ENCODE peak calls at places on chromosomes 2 and 18, in four cellular contexts. One of them, this sample, is unnamed. For H3K27me3, the result is how much of the 10 kb centered on the place peaks cover.

GRCh38 chr18:59686260-59686659 is 11.0 kb downstream of the CCBE1 start:
- DNase-seq in body of pancreas: no peak
- DNase-seq in A673: no peak
- DNase-seq in hepatocyte: no peak
- DNase-seq in this sample: no peak

GRCh38 chr2:15968280-15969178 is 28.2 kb downstream of the MYCN start:
- DNase-seq in body of pancreas: no peak
- DNase-seq in A673: no peak
- DNase-seq in hepatocyte: no peak
- DNase-seq in this sample: no peak

GRCh38 chr18:62342884-62343283 is 17.8 kb downstream of the TNFRSF11A start:
- DNase-seq in body of pancreas: no peak
- DNase-seq in A673: no peak
- DNase-seq in hepatocyte: no peak
- DNase-seq in this sample: no peak

GRCh38 chr2:145006957-145007672 is 487.2 kb upstream of the ZEB2 start:
- DNase-seq in body of pancreas: peak
- DNase-seq in A673: no peak
- DNase-seq in hepatocyte: peak
- DNase-seq in this sample: no peak

GRCh38 chr2:235665656-235666239 is 171.9 kb downstream of the AGAP1 start:
- DNase-seq in body of pancreas: peak
- DNase-seq in A673: no peak
- DNase-seq in hepatocyte: no peak
- DNase-seq in this sample: no peak

GRCh38 chr2:96868555-96869280 is 1.2 kb downstream of the SEMA4C start:
- DNase-seq in body of pancreas: peak
- DNase-seq in A673: peak
- DNase-seq in hepatocyte: peak
- DNase-seq in this sample: peak

GRCh38 chr2:120867290-120868231 is 131.9 kb downstream of the GLI2 start:
- DNase-seq in body of pancreas: peak
- DNase-seq in A673: peak
- DNase-seq in hepatocyte: peak
- DNase-seq in this sample: no peak

GRCh38 chr18:79611040-79611681 is 68.4 kb upstream of the CTDP1 start:
- DNase-seq in body of pancreas: peak
- DNase-seq in A673: no peak
- DNase-seq in hepatocyte: peak
- DNase-seq in this sample: no peak

GRCh38 chr2:120344991-120345975 is 653 bp upstream of the INHBB start:
- DNase-seq in body of pancreas: no peak
- DNase-seq in A673: peak
- DNase-seq in hepatocyte: peak
- DNase-seq in this sample: peak

GRCh38 chr2:188693111-188693510 is 281.1 kb upstream of the COL3A1 start:
- DNase-seq in body of pancreas: peak
- DNase-seq in A673: no peak
- DNase-seq in hepatocyte: peak
- DNase-seq in this sample: no peak

GRCh38 chr2:62354771-62355550 is 151.0 kb downstream of the TMEM17 start:
- DNase-seq in body of pancreas: no peak
- DNase-seq in A673: peak
- DNase-seq in hepatocyte: no peak
- DNase-seq in this sample: no peak

GRCh38 chr2:160317113-160318099 is 117.3 kb upstream of the ITGB6 start:
- DNase-seq in body of pancreas: peak
- DNase-seq in A673: peak
- DNase-seq in hepatocyte: no peak
- DNase-seq in this sample: no peak

GRCh38 chr2:186125156-186125555 is 360.9 kb upstream of the ZC3H15 start:
- DNase-seq in body of pancreas: no peak
- DNase-seq in A673: no peak
- DNase-seq in hepatocyte: no peak
- DNase-seq in this sample: no peak

DNA sequence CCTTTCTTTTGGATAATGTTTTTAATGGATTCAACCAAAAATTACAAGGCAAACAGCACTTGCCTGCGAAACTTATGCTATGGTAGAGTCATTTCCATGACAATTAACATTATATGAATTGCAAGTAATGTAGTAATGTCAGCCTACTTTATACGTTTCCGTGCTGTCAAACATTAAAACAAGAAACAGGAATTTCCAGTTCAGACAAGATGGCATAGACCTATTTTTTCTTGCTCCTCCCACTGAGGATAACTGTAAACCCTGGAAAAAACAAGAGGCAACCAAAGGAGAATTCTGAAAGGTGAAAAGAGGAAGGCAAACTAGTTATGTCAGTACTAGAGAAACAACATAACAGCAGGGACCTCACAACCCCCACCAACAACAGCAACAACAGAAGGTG is 170.7 kb downstream of the DIS3L2 start:
- DNase-seq in body of pancreas: no peak
- DNase-seq in A673: no peak
- DNase-seq in hepatocyte: no peak
- DNase-seq in this sample: no peak
- H3K4me3 ChIP-seq in body of pancreas: no peak
- H3K4me3 ChIP-seq in A673: no peak
- H3K4me3 ChIP-seq in hepatocyte: no peak
- H3K4me3 ChIP-seq in this sample: no peak

GRCh38 chr2:26898480-26899058 is 50.6 kb downstream of the DPYSL5 start:
- DNase-seq in body of pancreas: no peak
- DNase-seq in A673: no peak
- DNase-seq in hepatocyte: no peak
- DNase-seq in this sample: no peak

GRCh38 chr2:26901326-26902183 is 53.6 kb downstream of the DPYSL5 start:
- DNase-seq in body of pancreas: no peak
- DNase-seq in A673: peak
- DNase-seq in hepatocyte: no peak
- DNase-seq in this sample: no peak

GRCh38 chr2:26897807-26898479 is 50.0 kb downstream of the DPYSL5 start:
- DNase-seq in body of pancreas: no peak
- DNase-seq in A673: no peak
- DNase-seq in hepatocyte: no peak
- DNase-seq in this sample: no peak

GRCh38 chr2:26900831-26901321 is 52.9 kb downstream of the DPYSL5 start:
- DNase-seq in body of pancreas: no peak
- DNase-seq in A673: no peak
- DNase-seq in hepatocyte: no peak
- DNase-seq in this sample: no peak

GRCh38 chr2:26899500-26900164 is 51.7 kb downstream of the DPYSL5 start:
- DNase-seq in body of pancreas: no peak
- DNase-seq in A673: no peak
- DNase-seq in hepatocyte: no peak
- DNase-seq in this sample: no peak
- H3K27me3 ChIP-seq in body of pancreas: under half
- H3K27me3 ChIP-seq in A673: under half
- H3K27me3 ChIP-seq in hepatocyte: under half
- H3K27me3 ChIP-seq in this sample: under half

GRCh38 chr2:98772531-98772930 is 41.6 kb upstream of the MGAT4A start:
- DNase-seq in body of pancreas: no peak
- DNase-seq in A673: no peak
- DNase-seq in hepatocyte: no peak
- DNase-seq in this sample: no peak

GRCh38 chr2:98771264-98771663 is 40.3 kb upstream of the MGAT4A start:
- DNase-seq in body of pancreas: no peak
- DNase-seq in A673: no peak
- DNase-seq in hepatocyte: no peak
- DNase-seq in this sample: no peak

GRCh38 chr2:98773169-98773568 is 42.2 kb upstream of the MGAT4A start:
- DNase-seq in body of pancreas: no peak
- DNase-seq in A673: no peak
- DNase-seq in hepatocyte: no peak
- DNase-seq in this sample: no peak

GRCh38 chr2:98773907-98774306 is 43.0 kb upstream of the MGAT4A start:
- DNase-seq in body of pancreas: no peak
- DNase-seq in A673: no peak
- DNase-seq in hepatocyte: no peak
- DNase-seq in this sample: no peak

GRCh38 chr2:98771771-98772521 is 41.0 kb upstream of the MGAT4A start:
- DNase-seq in body of pancreas: no peak
- DNase-seq in A673: no peak
- DNase-seq in hepatocyte: no peak
- DNase-seq in this sample: peak
- H3K4me3 ChIP-seq in body of pancreas: no peak
- H3K4me3 ChIP-seq in A673: no peak
- H3K4me3 ChIP-seq in hepatocyte: no peak
- H3K4me3 ChIP-seq in this sample: peak

GRCh38 chr18:5890261-5890605 is 5.1 kb downstream of the TMEM200C start:
- DNase-seq in body of pancreas: peak
- DNase-seq in A673: no peak
- DNase-seq in hepatocyte: no peak
- DNase-seq in this sample: no peak

GRCh38 chr18:5879479-5879882 is 15.8 kb downstream of the TMEM200C start:
- DNase-seq in body of pancreas: no peak
- DNase-seq in A673: peak
- DNase-seq in hepatocyte: peak
- DNase-seq in this sample: peak

GRCh38 chr18:5885337-5885736 is 10.0 kb downstream of the TMEM200C start:
- DNase-seq in body of pancreas: no peak
- DNase-seq in A673: no peak
- DNase-seq in hepatocyte: no peak
- DNase-seq in this sample: no peak

GRCh38 chr18:5884375-5884774 is 10.9 kb downstream of the TMEM200C start:
- DNase-seq in body of pancreas: no peak
- DNase-seq in A673: no peak
- DNase-seq in hepatocyte: no peak
- DNase-seq in this sample: no peak
- H3K27me3 ChIP-seq in body of pancreas: under half
- H3K27me3 ChIP-seq in A673: under half
- H3K27me3 ChIP-seq in hepatocyte: under half
- H3K27me3 ChIP-seq in this sample: under half

GRCh38 chr2:161982548-161982947 is 91.5 kb downstream of the DPP4 start:
- DNase-seq in body of pancreas: no peak
- DNase-seq in A673: no peak
- DNase-seq in hepatocyte: no peak
- DNase-seq in this sample: no peak

GRCh38 chr2:161981016-161981415 is 93.0 kb downstream of the DPP4 start:
- DNase-seq in body of pancreas: no peak
- DNase-seq in A673: no peak
- DNase-seq in hepatocyte: no peak
- DNase-seq in this sample: no peak

GRCh38 chr2:161981679-161982300 is 92.2 kb downstream of the DPP4 start:
- DNase-seq in body of pancreas: no peak
- DNase-seq in A673: no peak
- DNase-seq in hepatocyte: no peak
- DNase-seq in this sample: no peak

GRCh38 chr2:161976927-161977326 is 97.1 kb downstream of the DPP4 start:
- DNase-seq in body of pancreas: no peak
- DNase-seq in A673: no peak
- DNase-seq in hepatocyte: no peak
- DNase-seq in this sample: no peak

DNA sequence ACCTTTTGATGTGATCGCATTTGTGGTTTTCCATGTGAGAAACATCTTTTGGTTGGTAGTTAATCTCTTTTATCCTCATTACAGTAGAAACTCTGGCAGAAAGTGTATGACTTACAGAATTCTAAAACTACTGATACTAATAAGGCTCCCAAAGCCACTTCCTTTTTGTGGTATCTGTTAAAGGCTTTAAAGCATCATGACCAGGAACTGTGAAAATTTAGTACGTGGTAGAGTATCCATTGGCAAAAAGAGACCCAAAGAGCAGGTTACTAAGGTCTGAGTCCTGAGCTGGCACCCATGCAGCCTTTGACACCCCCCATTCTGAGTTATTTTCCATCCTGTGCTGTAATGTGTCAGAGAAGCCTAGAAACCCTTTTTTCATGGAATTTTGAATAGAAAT is 94.5 kb downstream of the DPP4 start:
- DNase-seq in body of pancreas: no peak
- DNase-seq in A673: no peak
- DNase-seq in hepatocyte: no peak
- DNase-seq in this sample: peak
- H3K4me3 ChIP-seq in body of pancreas: no peak
- H3K4me3 ChIP-seq in A673: no peak
- H3K4me3 ChIP-seq in hepatocyte: no peak
- H3K4me3 ChIP-seq in this sample: no peak

This sample was measured in CD4-positive, CD25-positive, alpha-beta regulatory T cell.